ENCODE peak calls at places on chromosomes 16 and 17, in six cellular contexts. S is amygdala, M is NCI-H774, W is sciatic nerve, D is non-pigmented ciliary epithelial cell, Y is right cardiac atrium. G is an unnamed sample.

GRCh38 chr17:68777856-68778694 is 176.9 kb upstream of the FAM20A start:
- DNase-seq in Y (no peak), M (peak), S (no peak), W (peak), D (no peak), G (no peak)

GRCh38 chr17:7095642-7096041 is 15.6 kb upstream of the CLEC10A start:
- DNase-seq in W (no peak), Y (no peak), D (no peak), M (peak), S (no peak), G (no peak)

GRCh38 chr16:88836791-88837190 is 20.0 kb downstream of the GALNS start:
- DNase-seq in S (no peak), Y (no peak), D (no peak), M (no peak), W (no peak), G (no peak)

GRCh38 chr16:4682616-4683254 is 10.6 kb upstream of the NUDT16L1 start:
- DNase-seq in Y (no peak), W (peak), D (no peak), M (no peak), S (no peak), G (peak)

GRCh38 chr17:29555840-29556239 is 11.0 kb downstream of the ABHD15 start:
- DNase-seq in M (no peak), D (no peak), Y (no peak), S (no peak), W (no peak), G (no peak)

GRCh38 chr17:36500745-36501225 is 14.3 kb downstream of the ZNHIT3 start:
- DNase-seq in S (no peak), D (no peak), W (no peak), M (no peak), Y (no peak), G (no peak)

GRCh38 chr17:46191332-46192210 is 1.7 kb downstream of the KANSL1 start:
- DNase-seq in Y (no peak), M (peak), W (no peak), S (peak), D (no peak), G (no peak)

GRCh38 chr16:89557230-89557935 is 3.1 kb upstream of the RPL13 start:
- DNase-seq in M (no peak), S (peak), Y (peak), D (no peak), W (peak), G (peak)

GRCh38 chr17:69159418-69159817 is 17.7 kb upstream of the ABCA6 start:
- DNase-seq in M (no peak), D (no peak), W (no peak), S (no peak), Y (no peak), G (no peak)

GRCh38 chr17:79549111-79549915 is 61.5 kb downstream of the RBFOX3 start:
- DNase-seq in Y (no peak), M (no peak), W (no peak), S (no peak), D (no peak), G (peak)

GRCh38 chr16:67246081-67246944 is 968 bp downstream of the FHOD1 start:
- DNase-seq in W (peak), S (no peak), Y (peak), M (peak), D (peak), G (peak)

GRCh38 chr16:67028555-67029248 is at the start of gene CBFB:
- DNase-seq in M (peak), W (peak), Y (peak), S (peak), D (peak), G (peak)

GRCh38 chr17:61645898-61646297 is 54.9 kb upstream of the NACA2 start:
- DNase-seq in S (no peak), W (no peak), M (no peak), Y (no peak), D (no peak), G (no peak)

GRCh38 chr17:58991718-58992331 is 114.9 kb downstream of the TRIM37 start:
- DNase-seq in W (no peak), Y (no peak), M (no peak), D (peak), S (no peak), G (no peak)

GRCh38 chr16:13770436-13770835 is 149.5 kb upstream of the ERCC4 start:
- DNase-seq in Y (no peak), W (no peak), S (no peak), M (no peak), D (no peak), G (no peak)

GRCh38 chr17:78476973-78477372 is 98.5 kb downstream of the PGS1 start:
- DNase-seq in W (no peak), S (no peak), D (no peak), Y (no peak), M (peak), G (no peak)

GRCh38 chr16:4675864-4676786 is 17.2 kb upstream of the NUDT16L1 start:
- DNase-seq in Y (no peak), S (no peak), M (no peak), D (no peak), W (no peak), G (peak)

GRCh38 chr16:35911899-35912298 is 2452.5 kb downstream of the TP53TG3F start:
- DNase-seq in M (no peak), S (no peak), W (no peak), D (no peak), Y (no peak), G (no peak)

GRCh38 chr16:56041556-56042140 is 149.6 kb upstream of the GNAO1 start:
- DNase-seq in Y (no peak), S (no peak), W (no peak), M (peak), D (no peak), G (no peak)

GRCh38 chr17:2191227-2191626 is 112.4 kb downstream of the SMG6 start:
- DNase-seq in D (no peak), Y (no peak), S (no peak), W (peak), M (no peak), G (no peak)

GRCh38 chr17:9239821-9240658 is 218.7 kb downstream of the NTN1 start:
- DNase-seq in D (no peak), M (no peak), S (peak), Y (peak), W (peak), G (peak)

GRCh38 chr16:89167425-89167941 is 4.1 kb upstream of the CDH15 start:
- DNase-seq in W (peak), M (peak), D (peak), S (peak), Y (peak), G (peak)

GRCh38 chr16:10970065-10970464 is 25.7 kb downstream of the CLEC16A start:
- DNase-seq in D (no peak), W (no peak), S (no peak), Y (no peak), M (no peak), G (no peak)

GRCh38 chr17:82696916-82697807 is 1.3 kb downstream of the RAB40B start:
- DNase-seq in S (no peak), Y (no peak), M (no peak), D (no peak), W (no peak), G (no peak)

GRCh38 chr17:31320231-31320630 is 1.2 kb downstream of the EVI2A start:
- DNase-seq in W (no peak), S (no peak), M (no peak), Y (no peak), D (no peak), G (no peak)

GRCh38 chr16:28098171-28098958 is 34.9 kb upstream of the GSG1L start:
- DNase-seq in D (no peak), M (no peak), S (no peak), Y (no peak), W (no peak), G (peak)

GRCh38 chr17:75535119-75535537 is 9.6 kb downstream of the LLGL2 start:
- DNase-seq in Y (no peak), D (no peak), M (no peak), W (no peak), S (no peak), G (peak)

GRCh38 chr17:17669851-17670232 is 11.4 kb upstream of the RAI1 start:
- DNase-seq in W (no peak), Y (no peak), S (no peak), M (no peak), D (no peak), G (no peak)

GRCh38 chr17:73760186-73760758 is 116.0 kb upstream of the SDK2 start:
- DNase-seq in Y (no peak), M (peak), D (no peak), W (no peak), S (no peak), G (no peak)

GRCh38 chr16:4452674-4453073 is 21.8 kb downstream of the NMRAL1 start:
- DNase-seq in W (no peak), M (no peak), D (no peak), Y (no peak), S (no peak), G (no peak)

GRCh38 chr17:19341641-19342610 is 20.6 kb downstream of the B9D1 start:
- DNase-seq in W (peak), Y (no peak), D (no peak), S (no peak), M (no peak), G (peak)

GRCh38 chr17:55564077-55564476 is 52.8 kb upstream of the SMIM36 start:
- DNase-seq in D (no peak), W (no peak), M (no peak), S (no peak), Y (no peak), G (no peak)

GRCh38 chr17:11917415-11917814 is 79.9 kb downstream of the ZNF18 start:
- DNase-seq in W (no peak), D (no peak), S (no peak), Y (no peak), M (no peak), G (no peak)

GRCh38 chr17:62652251-62653001 is 25.0 kb downstream of the MRC2 start:
- DNase-seq in D (no peak), W (no peak), Y (peak), M (peak), S (no peak), G (peak)